ENCODE peak calls at places on chromosomes 2 and 18, in nine cellular contexts. D is stimulated activated naive B cell treated with anti-CD40 and anti-IgM and Interleukin-4, amounts not matched to agents 10 μg/mL and 1 μg/mL and 100 μg/mL, for 72 hours; S is cardiac muscle cell; A is T-helper 2 cell treated with Interferon-gamma antibody and Interleukin-4, amounts not matched to agents 5 μg/mL and 100 μg/mL, for 36 hours; N is erythroblast; T is NCI-H1105 treated with DMSO at 0.1 percent for 48 hours; I is neural crest cell; O is AG10803; H is hypothalamus. Q is an unnamed sample.

GRCh38 chr2:222000326-222000725 is 298.5 kb downstream of the PAX3 start:
- DNase-seq in N (no peak), H (no peak), S (no peak), A (no peak), D (no peak), I (no peak), T (no peak), O (peak), Q (no peak)

GRCh38 chr2:55616509-55617159 is 788 bp downstream of the PPP4R3B start:
- DNase-seq in H (no peak), S (peak), N (peak), T (peak), D (peak), A (peak), I (no peak), O (peak), Q (peak)

GRCh38 chr2:14492920-14493503 is 139.5 kb upstream of the LRATD1 start:
- DNase-seq in A (no peak), O (peak), D (no peak), H (no peak), S (no peak), I (no peak), T (no peak), N (no peak), Q (peak)

GRCh38 chr2:134706587-134707329 is 12.0 kb downstream of the TMEM163 start:
- DNase-seq in H (no peak), O (no peak), S (peak), D (no peak), A (no peak), T (no peak), I (no peak), N (no peak), Q (no peak)

GRCh38 chr2:151860613-151861146 is 32.5 kb upstream of the ARL5A start:
- DNase-seq in H (no peak), O (peak), S (no peak), D (no peak), A (no peak), N (no peak), I (no peak), T (peak), Q (no peak)

GRCh38 chr2:233026211-233026813 is 6.2 kb upstream of the NEU2 start:
- DNase-seq in I (no peak), H (no peak), O (peak), N (no peak), A (no peak), D (no peak), S (peak), T (no peak), Q (no peak)

GRCh38 chr2:120604767-120605166 is 130.9 kb upstream of the GLI2 start:
- DNase-seq in A (no peak), D (no peak), I (no peak), H (no peak), S (no peak), O (no peak), T (no peak), N (no peak), Q (no peak)

GRCh38 chr2:10877691-10878111 is 34.0 kb upstream of the KCNF1 start:
- DNase-seq in O (no peak), N (no peak), H (no peak), T (no peak), S (peak), D (no peak), A (no peak), I (no peak), Q (peak)

GRCh38 chr2:120175000-120175581 is 48.1 kb downstream of the TMEM185B start:
- DNase-seq in H (no peak), D (no peak), O (peak), S (peak), T (peak), I (peak), A (no peak), N (peak), Q (peak)

GRCh38 chr2:167471734-167472133 is 583.5 kb downstream of the XIRP2 start:
- DNase-seq in S (no peak), H (no peak), N (no peak), O (no peak), T (no peak), I (no peak), D (no peak), A (no peak), Q (no peak)

GRCh38 chr2:19292007-19292406 is 66.4 kb downstream of the OSR1 start:
- DNase-seq in S (no peak), D (no peak), H (no peak), T (no peak), O (no peak), N (no peak), I (no peak), A (no peak), Q (no peak)

GRCh38 chr18:23824235-23824634 is 135.0 kb downstream of the LAMA3 start:
- DNase-seq in I (no peak), T (peak), H (no peak), D (no peak), O (no peak), N (no peak), A (no peak), S (peak), Q (no peak)

GRCh38 chr2:233671290-233672161 is at the start of gene UGT1A9:
- DNase-seq in D (no peak), A (no peak), O (no peak), S (no peak), N (no peak), T (no peak), I (no peak), H (no peak), Q (no peak)

GRCh38 chr2:134319581-134320246 is 65.8 kb downstream of the MGAT5 start:
- DNase-seq in I (no peak), S (no peak), T (no peak), H (no peak), O (no peak), A (no peak), D (no peak), N (no peak), Q (no peak)

GRCh38 chr2:16664052-16664731 is 1.4 kb downstream of the CYRIA start:
- DNase-seq in T (peak), D (peak), N (peak), A (no peak), O (peak), I (peak), S (peak), H (no peak), Q (peak)

GRCh38 chr2:67895171-67895941 is 167.4 kb downstream of the C1D start:
- DNase-seq in I (no peak), A (no peak), D (no peak), H (no peak), T (no peak), N (no peak), O (no peak), S (no peak), Q (no peak)

GRCh38 chr2:6949009-6949351 is 31.8 kb downstream of the RNF144A start:
- DNase-seq in T (no peak), A (no peak), N (no peak), H (no peak), O (peak), S (no peak), I (no peak), D (no peak), Q (no peak)

GRCh38 chr2:207165121-207166038 is at the start of gene KLF7:
- DNase-seq in N (peak), H (peak), T (peak), O (peak), D (peak), S (peak), I (peak), A (peak), Q (peak)

GRCh38 chr2:23549051-23549450 is 164.1 kb downstream of the KLHL29 start:
- DNase-seq in I (no peak), N (no peak), H (no peak), A (no peak), S (no peak), T (no peak), D (no peak), O (no peak), Q (no peak)

GRCh38 chr2:96550787-96551604 is 14.4 kb downstream of the ARID5A start:
- DNase-seq in O (no peak), A (no peak), T (no peak), I (no peak), H (no peak), D (no peak), S (no peak), N (no peak), Q (no peak)

GRCh38 chr2:140567734-140568133 is 1563.1 kb downstream of the LRP1B start:
- DNase-seq in O (no peak), I (no peak), S (peak), H (no peak), D (no peak), N (no peak), T (no peak), A (no peak), Q (no peak)

GRCh38 chr2:233356546-233357308 is 2.4 kb downstream of the DGKD start:
- DNase-seq in H (no peak), I (no peak), A (no peak), N (no peak), T (no peak), O (no peak), D (no peak), S (peak), Q (no peak)

GRCh38 chr2:201933792-201934229 is 99.8 kb upstream of the FZD7 start:
- DNase-seq in O (peak), D (no peak), H (no peak), N (no peak), I (no peak), T (no peak), S (peak), A (no peak), Q (peak)

GRCh38 chr2:207514451-207514850 is 15.3 kb upstream of the CREB1 start:
- DNase-seq in A (no peak), H (no peak), S (no peak), N (no peak), O (no peak), I (no peak), T (no peak), D (no peak), Q (no peak)

Q was measured in A673.